ENCODE peak calls at places on chromosomes 11 and 22, in nine cellular contexts. X, P, M, N, T, E, R, B and U are unnamed samples.

GRCh38 chr22:32558681-32559355 is 84.2 kb downstream of the FBXO7 start:
- DNase-seq in X (peak; percentile 84), T (peak; percentile 85), P (peak; percentile 65), B (no peak), E (peak; percentile 94), R (peak; percentile 85), M (no peak), N (no peak), U (peak; percentile 56)

GRCh38 chr11:26134481-26135355 is 197.2 kb upstream of the ANO3 start:
- DNase-seq in T (peak; percentile 20), X (peak; percentile 31), R (no peak), P (peak; percentile 44), N (no peak), B (peak; percentile 31), E (peak; percentile 32), M (peak; percentile 16), U (peak; percentile 27)

GRCh38 chr11:34975482-34975881 is 59.1 kb downstream of the PDHX start:
- DNase-seq in T (peak; percentile 0), N (no peak), X (no peak), P (no peak), R (no peak), E (no peak), M (no peak), B (no peak), U (no peak)

GRCh38 chr11:79076526-79077115 is 364.2 kb downstream of the TENM4 start:
- DNase-seq in T (no peak), R (peak; percentile 46), P (no peak), X (peak; percentile 48), E (peak; percentile 10), N (peak; percentile 63), B (peak; percentile 77), M (no peak), U (peak; percentile 64)

GRCh38 chr11:65496304-65497140 is 2.3 kb upstream of the MALAT1 start:
- DNase-seq in R (no peak), M (no peak), X (peak; percentile 75), P (peak; percentile 63), B (no peak), N (peak; percentile 51), T (peak; percentile 48), E (no peak), U (peak; percentile 44)

GRCh38 chr11:132072044-132072879 is 701.8 kb downstream of the NTM start:
- DNase-seq in E (peak; percentile 97), M (no peak), B (no peak), P (peak; percentile 98), X (peak; percentile 96), T (peak; percentile 100), R (no peak), N (no peak), U (peak; percentile 99)

GRCh38 chr11:126115253-126115540 is 52.5 kb upstream of the CDON start:
- DNase-seq in N (no peak), R (peak; percentile 57), E (no peak), M (no peak), B (no peak), T (no peak), P (no peak), X (peak; percentile 34), U (peak; percentile 71)

GRCh38 chr22:48892571-48893287 is 934.9 kb downstream of the BRD1 start:
- DNase-seq in B (no peak), P (no peak), E (no peak), T (no peak), M (no peak), N (peak; percentile 37), X (no peak), R (no peak), U (no peak)

GRCh38 chr22:49300951-49301397 is 526.7 kb downstream of the BRD1 start:
- DNase-seq in X (no peak), P (no peak), N (no peak), B (no peak), T (no peak), E (no peak), M (no peak), R (no peak), U (no peak)

GRCh38 chr22:38717244-38717643 is 11.5 kb downstream of the GTPBP1 start:
- DNase-seq in N (no peak), P (no peak), R (no peak), B (no peak), X (no peak), E (no peak), M (no peak), T (no peak), U (no peak)

GRCh38 chr22:46070722-46071450 is 79.4 kb upstream of the PPARA start:
- DNase-seq in N (peak; percentile 76), T (peak; percentile 64), X (peak; percentile 54), E (peak; percentile 73), R (peak; percentile 83), B (peak; percentile 23), M (peak; percentile 75), P (peak; percentile 76), U (peak; percentile 81)

GRCh38 chr11:134374891-134375550 is 37.0 kb downstream of the B3GAT1 start:
- DNase-seq in X (no peak), B (no peak), P (no peak), T (no peak), E (no peak), R (no peak), N (peak; percentile 27), M (no peak), U (no peak)

GRCh38 chr22:16965083-16965482 is 42.9 kb downstream of the GAB4 start:
- DNase-seq in M (no peak), T (no peak), X (no peak), B (no peak), P (no peak), N (no peak), R (no peak), E (no peak), U (no peak)

GRCh38 chr11:31237819-31238771 is 131.4 kb downstream of the DCDC1 start:
- DNase-seq in N (no peak), T (peak; percentile 8), M (no peak), B (no peak), X (no peak), P (no peak), R (no peak), E (peak; percentile 5), U (peak; percentile 41)

GRCh38 chr11:31236052-31236652 is 133.4 kb downstream of the DCDC1 start:
- DNase-seq in R (no peak), X (peak; percentile 20), E (peak; percentile 9), B (no peak), N (no peak), M (no peak), T (peak; percentile 7), P (no peak), U (peak; percentile 30)

DNA sequence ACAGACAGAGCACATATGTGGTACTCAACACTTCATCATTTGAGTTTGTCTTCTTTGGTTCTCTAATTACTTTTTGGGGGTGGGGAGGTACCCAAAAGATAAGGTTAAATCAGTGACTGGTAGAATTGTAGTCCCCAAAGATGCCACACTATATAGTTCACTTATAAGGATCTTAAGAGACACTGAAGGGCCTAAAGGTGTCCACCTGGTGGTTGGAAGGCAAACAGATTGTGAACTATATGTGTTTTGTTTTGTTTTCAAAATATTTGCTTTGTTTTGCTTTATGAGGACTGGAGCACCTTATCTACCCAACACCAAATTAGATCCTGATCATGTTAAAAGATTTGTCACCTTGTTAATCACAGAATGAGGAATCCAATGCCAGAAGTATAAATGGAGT is 136.1 kb downstream of the DCDC1 start:
- DNase-seq in T (no peak), X (no peak), M (no peak), N (no peak), B (peak; percentile 9), E (peak; percentile 6), R (no peak), P (no peak), U (peak; percentile 8)
- TF ChIP-seq CTCF in T (peak; percentile 32), X (no peak), M (peak; percentile 14), N (peak; percentile 13), B (peak; percentile 48), E (peak; percentile 64), R (no peak), P (no peak), U (peak; percentile 25)

DNA sequence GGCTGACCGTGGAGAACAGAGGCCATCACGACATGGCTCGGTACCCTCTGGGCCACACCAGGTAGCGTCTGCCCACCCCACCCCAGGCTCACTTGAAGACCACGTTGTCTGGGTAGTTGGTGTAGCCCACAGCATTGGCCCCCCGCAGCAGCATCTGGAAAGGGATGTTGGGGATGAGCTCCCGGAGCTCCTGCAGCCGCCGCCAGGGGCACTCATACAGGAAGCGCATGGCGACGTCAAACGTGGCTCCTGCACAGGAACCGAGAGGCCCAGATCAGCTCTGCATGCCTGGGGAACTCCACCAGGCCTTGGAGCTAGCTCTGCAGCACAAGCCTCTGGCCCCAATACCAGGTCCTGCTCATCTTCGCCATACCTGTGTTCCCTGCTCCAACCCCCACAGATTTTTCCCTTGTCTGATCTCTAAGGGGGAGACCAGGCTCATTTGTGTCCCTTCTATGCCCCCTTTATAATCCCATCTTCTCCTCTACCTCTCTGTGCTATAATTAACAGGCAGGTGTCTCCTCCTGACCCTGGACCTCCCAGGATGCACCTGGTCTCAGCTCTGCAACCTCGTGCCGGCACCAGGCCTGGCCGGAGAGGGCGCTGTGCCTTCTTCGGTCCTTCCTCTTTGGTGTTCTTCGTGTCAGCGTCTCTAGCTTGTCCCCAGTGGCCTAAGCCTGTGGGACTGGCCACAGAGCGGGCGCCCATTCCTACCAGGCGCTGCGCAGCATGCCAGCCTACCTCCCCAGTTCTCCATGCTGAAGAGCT is 5.0 kb upstream of the LRFN4 start:
- DNase-seq in N (no peak), B (no peak), E (no peak), P (no peak), T (no peak), X (no peak), M (no peak), R (no peak), U (no peak)
- TF ChIP-seq CTCF in N (no peak), B (no peak), E (no peak), P (no peak), T (no peak), X (no peak), M (peak; percentile 1), R (no peak), U (peak; percentile 5)

GRCh38 chr11:72599325-72600117 is 74.7 kb downstream of the PDE2A start:
- DNase-seq in E (no peak), X (no peak), P (no peak), R (no peak), B (peak; percentile 35), M (no peak), N (no peak), T (no peak), U (no peak)
- TF ChIP-seq CTCF in E (no peak), X (no peak), P (no peak), R (no peak), B (peak; percentile 42), M (no peak), N (no peak), T (no peak), U (no peak)

GRCh38 chr11:71373791-71374454 is 74.3 kb downstream of the DHCR7 start:
- DNase-seq in B (no peak), N (no peak), M (no peak), R (no peak), E (no peak), P (no peak), X (no peak), T (no peak), U (no peak)

GRCh38 chr11:71372693-71373657 is 75.2 kb downstream of the DHCR7 start:
- DNase-seq in R (no peak), E (peak; percentile 17), N (no peak), M (peak; percentile 14), X (peak; percentile 56), B (peak; percentile 60), T (peak; percentile 19), P (peak; percentile 30), U (peak; percentile 43)

GRCh38 chr11:71370895-71371673 is 77.1 kb downstream of the DHCR7 start:
- DNase-seq in M (no peak), N (no peak), B (no peak), X (no peak), E (no peak), P (no peak), R (no peak), T (no peak), U (no peak)

GRCh38 chr11:71370020-71370747 is 78.0 kb downstream of the DHCR7 start:
- DNase-seq in N (no peak), E (no peak), R (no peak), B (no peak), X (no peak), P (no peak), T (no peak), M (no peak), U (no peak)

GRCh38 chr11:71371674-71372069 is 76.5 kb downstream of the DHCR7 start:
- DNase-seq in X (no peak), E (no peak), T (no peak), R (no peak), B (no peak), P (no peak), M (no peak), N (no peak), U (no peak)
- TF ChIP-seq CTCF in X (no peak), E (no peak), T (no peak), R (no peak), B (no peak), P (no peak), M (no peak), N (no peak), U (no peak)